ENCODE peak calls at places on chromosomes 5 and 9, in seven cellular contexts. I, S, A, Y, D, J and K are unnamed samples.

GRCh38 chr9:19155106-19155999 is 28.1 kb upstream of the PLIN2 start:
- DNase-seq in S (no peak), D (no peak), J (no peak), I (no peak), Y (no peak), A (no peak), K (no peak)

GRCh38 chr5:85049020-85049419 is 664.3 kb upstream of the EDIL3 start:
- DNase-seq in D (no peak), J (peak; percentile 17), S (no peak), I (peak; percentile 12), A (peak; percentile 51), Y (no peak), K (no peak)

GRCh38 chr9:12771891-12772290 is 2.9 kb upstream of the LURAP1L start:
- DNase-seq in Y (peak; percentile 5), D (no peak), J (no peak), A (peak; percentile 42), I (no peak), S (no peak), K (no peak)

GRCh38 chr5:141634162-141634561 is 2.5 kb downstream of the HDAC3 start:
- DNase-seq in J (no peak), S (no peak), A (no peak), Y (no peak), D (peak; percentile 25), I (no peak), K (no peak)

GRCh38 chr9:136782452-136782851 is 8.7 kb upstream of the TMEM141 start:
- DNase-seq in S (no peak), Y (no peak), A (no peak), J (no peak), I (no peak), D (no peak), K (no peak)

GRCh38 chr5:115432691-115433090 is 111.9 kb downstream of the FEM1C start:
- DNase-seq in I (no peak), J (no peak), S (no peak), A (no peak), Y (no peak), D (no peak), K (peak; percentile 29)

GRCh38 chr5:149452665-149453617 is 73.8 kb upstream of the IL17B start:
- DNase-seq in S (no peak), A (peak; percentile 96), I (no peak), J (no peak), Y (peak; percentile 92), D (peak; percentile 93), K (no peak)

GRCh38 chr5:138910546-138911185 is 35.5 kb upstream of the LRRTM2 start:
- DNase-seq in D (no peak), A (no peak), Y (no peak), I (no peak), S (no peak), J (no peak), K (no peak)

GRCh38 chr9:98375138-98375726 is 119.8 kb upstream of the TBC1D2 start:
- DNase-seq in A (peak; percentile 81), J (peak; percentile 19), S (no peak), I (no peak), Y (peak; percentile 87), D (no peak), K (no peak)

GRCh38 chr9:107484117-107484723 is 5.3 kb downstream of the KLF4 start:
- DNase-seq in J (peak; percentile 65), D (no peak), S (peak; percentile 52), I (peak; percentile 33), A (peak; percentile 93), Y (peak; percentile 68), K (peak; percentile 66)

GRCh38 chr9:92763721-92764380 is 782 bp downstream of the BICD2 start:
- DNase-seq in D (peak; percentile 71), J (no peak), A (no peak), I (peak; percentile 53), Y (no peak), S (peak; percentile 81), K (no peak)

GRCh38 chr5:135425641-135426040 is 21.5 kb downstream of the DCANP1 start:
- DNase-seq in S (no peak), J (no peak), I (no peak), Y (no peak), D (no peak), A (no peak), K (no peak)

GRCh38 chr9:5718296-5719032 is 89.6 kb downstream of the RIC1 start:
- DNase-seq in J (no peak), Y (peak; percentile 35), S (no peak), A (no peak), I (no peak), D (no peak), K (no peak)

GRCh38 chr9:5719546-5719945 is 90.6 kb downstream of the RIC1 start:
- DNase-seq in S (no peak), I (no peak), J (no peak), D (no peak), Y (peak; percentile 49), A (peak; percentile 27), K (no peak)

GRCh38 chr9:5715548-5716127 is 86.7 kb downstream of the RIC1 start:
- DNase-seq in Y (no peak), I (no peak), J (no peak), S (no peak), A (no peak), D (no peak), K (no peak)

GRCh38 chr9:5712651-5713360 is 83.9 kb downstream of the RIC1 start:
- DNase-seq in S (no peak), A (no peak), Y (no peak), J (no peak), I (no peak), D (no peak), K (no peak)

DNA sequence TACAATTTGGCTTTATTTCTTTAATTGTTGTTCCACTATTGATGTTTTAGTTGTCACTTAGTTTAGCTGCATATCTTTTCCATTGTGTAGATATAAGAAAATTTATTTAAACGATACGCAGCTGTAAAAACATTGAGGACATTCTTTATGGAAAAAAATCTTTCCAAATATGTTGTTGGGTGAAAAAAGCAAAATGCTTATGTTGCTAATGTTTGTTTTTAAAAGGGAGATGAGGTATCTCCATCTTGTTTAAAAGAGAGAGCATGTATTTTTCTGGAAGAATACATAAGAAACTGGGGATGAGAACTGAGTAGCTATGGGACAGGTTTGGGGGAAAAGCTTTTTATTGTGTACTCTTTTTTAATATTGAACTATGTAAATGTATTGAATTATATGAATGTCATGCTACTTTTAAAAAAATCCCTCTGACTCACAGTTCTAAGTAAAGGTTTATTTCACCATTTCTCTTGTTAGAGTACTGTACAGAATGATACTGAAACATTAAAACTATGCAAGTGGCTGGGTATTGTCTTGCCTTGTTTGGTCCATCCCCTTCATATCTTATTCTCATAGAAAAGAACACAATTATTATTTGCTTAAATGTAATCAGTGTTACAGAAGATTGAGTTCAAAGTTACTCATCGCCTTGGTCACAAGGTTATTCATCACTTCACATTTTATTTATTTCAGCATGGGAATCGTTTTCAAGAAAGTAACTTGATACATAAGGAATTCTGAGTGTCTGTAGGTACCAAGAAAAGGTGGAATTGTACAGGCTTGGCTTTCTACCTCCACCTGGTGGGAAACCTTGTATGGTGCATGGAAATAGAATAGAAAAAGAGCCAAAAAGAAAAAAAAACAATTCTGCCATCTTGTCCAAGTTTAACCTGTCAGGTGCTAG is 85.8 kb downstream of the RIC1 start:
- DNase-seq in A (peak; percentile 38), I (peak; percentile 8), S (no peak), J (peak; percentile 48), Y (peak; percentile 19), D (no peak), K (no peak)
- TF ChIP-seq CTCF in A (peak; percentile 56), I (peak; percentile 63), S (peak; percentile 49), J (peak; percentile 59), Y (peak; percentile 72), D (no peak), K (peak; percentile 24)

GRCh38 chr9:90013778-90014177 is 409.0 kb downstream of the GADD45G start:
- DNase-seq in Y (no peak), D (no peak), S (no peak), A (no peak), I (no peak), J (no peak), K (no peak)

GRCh38 chr9:90007516-90008430 is 403.0 kb downstream of the GADD45G start:
- DNase-seq in J (no peak), S (no peak), A (peak; percentile 54), I (no peak), Y (no peak), D (no peak), K (peak; percentile 36)

GRCh38 chr9:90012825-90013425 is 408.1 kb downstream of the GADD45G start:
- DNase-seq in Y (no peak), S (no peak), I (no peak), A (no peak), J (no peak), D (no peak), K (no peak)

GRCh38 chr9:90009447-90009846 is 404.6 kb downstream of the GADD45G start:
- DNase-seq in A (no peak), I (no peak), J (no peak), D (no peak), S (no peak), Y (no peak), K (no peak)

DNA sequence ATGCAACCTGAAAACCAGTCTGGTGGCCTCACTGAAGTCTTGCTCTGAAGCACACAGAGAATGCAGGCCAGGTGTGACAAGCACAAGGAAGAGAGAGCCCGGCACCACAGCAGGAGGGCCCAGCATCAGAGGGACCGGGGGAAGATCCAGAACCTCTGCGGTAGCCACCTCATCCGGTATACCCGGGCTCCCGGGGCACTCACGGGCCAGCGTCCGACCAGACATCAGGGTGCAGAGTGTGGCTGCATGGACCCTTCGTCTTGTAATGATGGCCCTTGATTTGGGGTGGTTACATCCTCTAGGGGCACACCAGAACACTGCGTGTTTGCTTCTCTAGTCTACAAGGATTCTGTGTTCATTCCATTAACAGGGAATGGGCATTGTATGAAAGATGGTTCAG is 406.0 kb downstream of the GADD45G start:
- DNase-seq in I (no peak), J (no peak), Y (no peak), D (no peak), A (no peak), S (no peak), K (no peak)
- TF ChIP-seq CTCF in I (no peak), J (no peak), Y (no peak), D (no peak), A (no peak), S (no peak), K (no peak)

DNA sequence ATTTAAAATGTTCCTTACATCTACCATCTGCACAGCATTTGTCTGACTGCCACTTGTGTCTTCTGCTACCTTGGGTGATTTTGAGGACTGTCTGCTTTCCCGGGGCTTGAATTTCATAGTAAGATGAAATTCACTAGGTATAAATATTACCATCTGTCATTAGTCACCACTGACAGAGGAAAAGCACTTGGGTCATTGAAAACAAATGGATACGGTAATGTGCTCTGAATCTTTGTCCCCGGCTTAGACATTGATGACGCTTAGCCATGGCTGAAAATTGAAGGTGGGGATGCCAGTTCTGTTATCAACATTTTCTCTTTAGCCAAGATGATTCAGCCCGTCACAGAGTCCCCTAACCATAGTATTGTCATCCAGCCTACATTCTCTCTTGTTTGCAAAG is 30.1 kb downstream of the SNX30 start:
- DNase-seq in S (no peak), A (no peak), I (no peak), J (no peak), Y (no peak), D (no peak), K (no peak)
- TF ChIP-seq CTCF in S (no peak), A (no peak), I (no peak), J (no peak), Y (no peak), D (no peak), K (no peak)

DNA sequence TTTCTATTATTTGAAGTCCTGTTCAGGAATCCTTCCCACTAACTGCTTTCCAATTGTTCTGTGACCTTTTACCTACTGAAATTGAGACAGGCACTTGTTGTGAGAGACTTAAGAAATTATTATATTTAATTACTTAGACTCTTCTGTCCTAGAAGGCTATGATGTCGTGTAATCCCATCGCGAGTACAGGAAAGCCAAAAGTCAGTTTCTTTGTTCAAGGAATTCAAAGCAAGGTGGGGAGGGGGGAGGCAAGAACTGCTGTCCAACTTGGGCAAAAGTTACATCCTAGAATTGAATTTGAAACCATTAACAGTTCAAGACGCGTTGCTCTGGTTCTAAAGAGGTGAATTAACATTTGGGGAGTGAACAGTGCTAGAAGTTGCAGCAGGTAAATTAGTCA is 17.9 kb downstream of the NDUFA8 start:
- DNase-seq in Y (no peak), I (no peak), D (no peak), S (no peak), A (no peak), J (no peak), K (no peak)
- TF ChIP-seq CTCF in Y (no peak), I (no peak), D (no peak), S (no peak), A (no peak), J (no peak), K (no peak)